ENCODE peak calls at places on chromosomes 1 and 21, in six cellular contexts. One of them, this sample, is unnamed.

GRCh38 chr1:52159033-52159789 is 17.3 kb downstream of the ZFYVE9 start:
- DNase-seq in aorta: no peak
- DNase-seq in heart right ventricle: no peak
- DNase-seq in PC-3: peak; percentile 76
- DNase-seq in hepatocyte: no peak
- DNase-seq in transverse colon: no peak
- DNase-seq in this sample: no peak

GRCh38 chr1:164061528-164061927 is 497.5 kb upstream of the PBX1 start:
- DNase-seq in heart right ventricle: no peak
- DNase-seq in PC-3: no peak
- DNase-seq in aorta: peak; percentile 57
- DNase-seq in hepatocyte: no peak
- DNase-seq in transverse colon: no peak
- DNase-seq in this sample: no peak

GRCh38 chr1:172287207-172287606 is 133.3 kb upstream of the C1orf105 start:
- DNase-seq in hepatocyte: no peak
- DNase-seq in transverse colon: peak; percentile 14
- DNase-seq in PC-3: peak; percentile 38
- DNase-seq in aorta: peak; percentile 81
- DNase-seq in heart right ventricle: peak; percentile 39
- DNase-seq in this sample: no peak

GRCh38 chr1:101203812-101204540 is 32.8 kb upstream of the S1PR1 start:
- DNase-seq in transverse colon: no peak
- DNase-seq in hepatocyte: no peak
- DNase-seq in PC-3: peak; percentile 5
- DNase-seq in heart right ventricle: no peak
- DNase-seq in aorta: no peak
- DNase-seq in this sample: no peak

GRCh38 chr1:11790880-11791715 is 14.7 kb downstream of the MTHFR start:
- DNase-seq in hepatocyte: peak; percentile 86
- DNase-seq in heart right ventricle: peak; percentile 87
- DNase-seq in aorta: peak; percentile 96
- DNase-seq in PC-3: peak; percentile 91
- DNase-seq in transverse colon: peak; percentile 85
- DNase-seq in this sample: peak; percentile 63

GRCh38 chr1:41813755-41814694 is 104.7 kb downstream of the HIVEP3 start:
- DNase-seq in transverse colon: no peak
- DNase-seq in hepatocyte: no peak
- DNase-seq in aorta: no peak
- DNase-seq in heart right ventricle: peak; percentile 74
- DNase-seq in PC-3: no peak
- DNase-seq in this sample: no peak

GRCh38 chr1:35449334-35450008 is 107.7 kb downstream of the KIAA0319L start:
- DNase-seq in aorta: no peak
- DNase-seq in PC-3: peak; percentile 88
- DNase-seq in heart right ventricle: no peak
- DNase-seq in hepatocyte: peak; percentile 22
- DNase-seq in transverse colon: no peak
- DNase-seq in this sample: peak; percentile 41

GRCh38 chr1:205543351-205544305 is 39.2 kb downstream of the CDK18 start:
- DNase-seq in PC-3: peak; percentile 99
- DNase-seq in aorta: peak; percentile 92
- DNase-seq in hepatocyte: peak; percentile 81
- DNase-seq in transverse colon: peak; percentile 54
- DNase-seq in heart right ventricle: peak; percentile 75
- DNase-seq in this sample: peak; percentile 81

GRCh38 chr1:209659909-209660308 is 7.7 kb upstream of the LAMB3 start:
- DNase-seq in aorta: no peak
- DNase-seq in PC-3: peak; percentile 58
- DNase-seq in transverse colon: no peak
- DNase-seq in heart right ventricle: no peak
- DNase-seq in hepatocyte: no peak
- DNase-seq in this sample: no peak

DNA sequence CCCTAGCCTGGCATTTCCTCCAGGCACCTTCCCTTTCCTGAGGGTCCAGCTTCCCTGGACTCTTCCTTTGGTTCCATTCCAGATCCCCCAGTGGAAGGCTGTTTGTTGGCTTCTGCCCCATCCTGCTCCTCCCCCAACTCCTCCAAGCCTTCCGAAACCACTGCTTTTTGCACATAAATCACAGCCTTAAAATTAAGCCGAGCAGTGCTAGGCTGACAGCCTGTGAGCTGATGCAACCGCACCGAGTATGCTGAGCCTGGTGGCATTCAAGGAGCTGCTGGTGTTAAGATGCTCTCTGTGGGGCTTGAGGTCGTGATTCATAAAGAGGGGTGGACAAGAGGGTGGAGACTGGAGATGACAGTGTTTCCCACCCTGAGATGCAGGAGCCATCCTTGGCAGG is 266.6 kb upstream of the C1orf174 start:
- DNase-seq in transverse colon: no peak
- DNase-seq in heart right ventricle: no peak
- DNase-seq in PC-3: no peak
- DNase-seq in aorta: no peak
- DNase-seq in hepatocyte: no peak
- DNase-seq in this sample: no peak
- H3K9me3 ChIP-seq in transverse colon: no peaks in the 10 kb centered on the region
- H3K9me3 ChIP-seq in heart right ventricle: no peaks in the 10 kb centered on the region
- H3K9me3 ChIP-seq in PC-3: no peaks in the 10 kb centered on the region
- H3K9me3 ChIP-seq in aorta: no peaks in the 10 kb centered on the region
- H3K9me3 ChIP-seq in hepatocyte: no peaks in the 10 kb centered on the region
- H3K9me3 ChIP-seq in this sample: peaks cover 4% of the 10 kb centered on the region

GRCh38 chr1:7535016-7535415 is 236.1 kb upstream of the VAMP3 start:
- DNase-seq in PC-3: no peak
- DNase-seq in aorta: peak; percentile 42
- DNase-seq in transverse colon: no peak
- DNase-seq in heart right ventricle: no peak
- DNase-seq in hepatocyte: no peak
- DNase-seq in this sample: no peak
- H3K9me3 ChIP-seq in PC-3: no peaks in the 10 kb centered on the region
- H3K9me3 ChIP-seq in aorta: no peaks in the 10 kb centered on the region
- H3K9me3 ChIP-seq in transverse colon: no peaks in the 10 kb centered on the region
- H3K9me3 ChIP-seq in heart right ventricle: no peaks in the 10 kb centered on the region
- H3K9me3 ChIP-seq in hepatocyte: no peaks in the 10 kb centered on the region
- H3K9me3 ChIP-seq in this sample: no peaks in the 10 kb centered on the region

DNA sequence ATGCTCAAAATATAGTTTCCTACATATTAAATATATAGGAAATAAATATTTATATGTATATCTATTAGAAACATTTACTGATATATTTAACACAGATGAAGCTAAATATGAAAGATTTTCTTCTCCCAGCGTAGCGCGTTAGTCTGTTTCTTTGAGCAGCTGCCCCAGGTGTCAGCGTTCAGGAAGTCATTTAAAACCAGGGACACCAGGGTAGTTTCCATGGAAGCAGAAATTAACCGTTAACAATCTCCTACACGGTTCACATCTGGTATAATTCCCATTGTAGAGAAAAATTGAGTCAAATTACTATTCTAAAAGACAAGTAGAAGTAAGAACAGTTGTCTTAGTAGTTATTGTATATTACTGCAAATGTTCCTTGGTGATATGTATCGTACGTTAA is 1443.7 kb downstream of the MRPL39 start:
- DNase-seq in heart right ventricle: no peak
- DNase-seq in transverse colon: no peak
- DNase-seq in PC-3: no peak
- DNase-seq in aorta: no peak
- DNase-seq in hepatocyte: no peak
- DNase-seq in this sample: no peak
- H3K9me3 ChIP-seq in heart right ventricle: no peaks in the 10 kb centered on the region
- H3K9me3 ChIP-seq in transverse colon: no peaks in the 10 kb centered on the region
- H3K9me3 ChIP-seq in PC-3: no peaks in the 10 kb centered on the region
- H3K9me3 ChIP-seq in aorta: no peaks in the 10 kb centered on the region
- H3K9me3 ChIP-seq in hepatocyte: no peaks in the 10 kb centered on the region
- H3K9me3 ChIP-seq in this sample: no peaks in the 10 kb centered on the region

GRCh38 chr21:33997432-33997831 is 75.9 kb upstream of the MRPS6 start:
- DNase-seq in PC-3: no peak
- DNase-seq in hepatocyte: no peak
- DNase-seq in aorta: no peak
- DNase-seq in transverse colon: no peak
- DNase-seq in heart right ventricle: no peak
- DNase-seq in this sample: no peak

GRCh38 chr21:33993286-33994231 is 78.0 kb upstream of the ATP5PO start:
- DNase-seq in PC-3: no peak
- DNase-seq in transverse colon: no peak
- DNase-seq in heart right ventricle: no peak
- DNase-seq in aorta: no peak
- DNase-seq in hepatocyte: no peak
- DNase-seq in this sample: no peak

GRCh38 chr21:33998402-33998801 is 75.0 kb upstream of the MRPS6 start:
- DNase-seq in transverse colon: no peak
- DNase-seq in hepatocyte: no peak
- DNase-seq in heart right ventricle: no peak
- DNase-seq in PC-3: no peak
- DNase-seq in aorta: no peak
- DNase-seq in this sample: no peak

GRCh38 chr21:33991091-33991490 is 75.5 kb upstream of the ATP5PO start:
- DNase-seq in hepatocyte: no peak
- DNase-seq in aorta: no peak
- DNase-seq in PC-3: no peak
- DNase-seq in transverse colon: no peak
- DNase-seq in heart right ventricle: no peak
- DNase-seq in this sample: no peak

GRCh38 chr21:33994373-33994772 is 78.8 kb upstream of the ATP5PO start:
- DNase-seq in PC-3: no peak
- DNase-seq in heart right ventricle: no peak
- DNase-seq in hepatocyte: no peak
- DNase-seq in transverse colon: no peak
- DNase-seq in aorta: no peak
- DNase-seq in this sample: no peak
- H3K9me3 ChIP-seq in PC-3: no peaks in the 10 kb centered on the region
- H3K9me3 ChIP-seq in heart right ventricle: no peaks in the 10 kb centered on the region
- H3K9me3 ChIP-seq in hepatocyte: no peaks in the 10 kb centered on the region
- H3K9me3 ChIP-seq in transverse colon: no peaks in the 10 kb centered on the region
- H3K9me3 ChIP-seq in aorta: no peaks in the 10 kb centered on the region
- H3K9me3 ChIP-seq in this sample: no peaks in the 10 kb centered on the region

GRCh38 chr21:27333091-27333490 is 366.2 kb upstream of the ADAMTS5 start:
- DNase-seq in aorta: no peak
- DNase-seq in transverse colon: no peak
- DNase-seq in heart right ventricle: no peak
- DNase-seq in PC-3: no peak
- DNase-seq in hepatocyte: no peak
- DNase-seq in this sample: no peak
- H3K9me3 ChIP-seq in aorta: no peaks in the 10 kb centered on the region
- H3K9me3 ChIP-seq in transverse colon: no peaks in the 10 kb centered on the region
- H3K9me3 ChIP-seq in heart right ventricle: no peaks in the 10 kb centered on the region
- H3K9me3 ChIP-seq in PC-3: peaks cover 6% of the 10 kb centered on the region
- H3K9me3 ChIP-seq in hepatocyte: no peaks in the 10 kb centered on the region
- H3K9me3 ChIP-seq in this sample: no peaks in the 10 kb centered on the region

GRCh38 chr21:27528697-27529096 is 561.8 kb upstream of the ADAMTS5 start:
- DNase-seq in hepatocyte: no peak
- DNase-seq in PC-3: no peak
- DNase-seq in heart right ventricle: no peak
- DNase-seq in aorta: no peak
- DNase-seq in transverse colon: no peak
- DNase-seq in this sample: no peak
- H3K9me3 ChIP-seq in hepatocyte: no peaks in the 10 kb centered on the region
- H3K9me3 ChIP-seq in PC-3: peaks cover 10% of the 10 kb centered on the region
- H3K9me3 ChIP-seq in heart right ventricle: no peaks in the 10 kb centered on the region
- H3K9me3 ChIP-seq in aorta: no peaks in the 10 kb centered on the region
- H3K9me3 ChIP-seq in transverse colon: no peaks in the 10 kb centered on the region
- H3K9me3 ChIP-seq in this sample: no peaks in the 10 kb centered on the region

GRCh38 chr1:3942416-3943122 is 42.5 kb upstream of the C1orf174 start:
- DNase-seq in transverse colon: peak; percentile 27
- DNase-seq in PC-3: peak; percentile 11
- DNase-seq in heart right ventricle: no peak
- DNase-seq in hepatocyte: peak; percentile 28
- DNase-seq in aorta: no peak
- DNase-seq in this sample: no peak

GRCh38 chr1:3943123-3943431 is 43.0 kb upstream of the C1orf174 start:
- DNase-seq in transverse colon: no peak
- DNase-seq in aorta: no peak
- DNase-seq in hepatocyte: no peak
- DNase-seq in PC-3: no peak
- DNase-seq in heart right ventricle: no peak
- DNase-seq in this sample: no peak

GRCh38 chr1:3944621-3944914 is 44.5 kb upstream of the C1orf174 start:
- DNase-seq in hepatocyte: no peak
- DNase-seq in PC-3: no peak
- DNase-seq in heart right ventricle: no peak
- DNase-seq in aorta: no peak
- DNase-seq in transverse colon: no peak
- DNase-seq in this sample: no peak

GRCh38 chr1:3945222-3945621 is 45.1 kb upstream of the C1orf174 start:
- DNase-seq in hepatocyte: no peak
- DNase-seq in aorta: no peak
- DNase-seq in transverse colon: no peak
- DNase-seq in heart right ventricle: no peak
- DNase-seq in PC-3: no peak
- DNase-seq in this sample: no peak

GRCh38 chr1:3943806-3944620 is 43.9 kb upstream of the C1orf174 start:
- DNase-seq in transverse colon: no peak
- DNase-seq in hepatocyte: no peak
- DNase-seq in PC-3: no peak
- DNase-seq in aorta: no peak
- DNase-seq in heart right ventricle: no peak
- DNase-seq in this sample: no peak
- H3K9me3 ChIP-seq in transverse colon: no peaks in the 10 kb centered on the region
- H3K9me3 ChIP-seq in hepatocyte: no peaks in the 10 kb centered on the region
- H3K9me3 ChIP-seq in PC-3: no peaks in the 10 kb centered on the region
- H3K9me3 ChIP-seq in aorta: peaks cover 3% of the 10 kb centered on the region
- H3K9me3 ChIP-seq in heart right ventricle: no peaks in the 10 kb centered on the region
- H3K9me3 ChIP-seq in this sample: no peaks in the 10 kb centered on the region

This sample was measured in SJSA1.